ENCODE peak calls at places on chromosomes 1 and 21, in four cellular contexts. One of them, this sample, is unnamed.

GRCh38 chr1:117933769-117934168 is 4.2 kb downstream of the WDR3 start:
- DNase-seq in fibroblast of lung: no peak
- DNase-seq in kidney: no peak
- DNase-seq in HepG2: no peak
- DNase-seq in this sample: no peak

GRCh38 chr1:197838836-197839235 is 63.6 kb upstream of the DENND1B start:
- DNase-seq in kidney: no peak
- DNase-seq in HepG2: no peak
- DNase-seq in fibroblast of lung: peak
- DNase-seq in this sample: no peak

GRCh38 chr1:47569681-47570470 is 132.0 kb downstream of the FOXD2 start:
- DNase-seq in fibroblast of lung: peak
- DNase-seq in kidney: no peak
- DNase-seq in HepG2: peak
- DNase-seq in this sample: peak

GRCh38 chr21:35738342-35738961 is 321.9 kb downstream of the SETD4 start:
- DNase-seq in fibroblast of lung: peak
- DNase-seq in kidney: no peak
- DNase-seq in HepG2: no peak
- DNase-seq in this sample: no peak

GRCh38 chr1:180151508-180151907 is 3.2 kb upstream of the QSOX1 start:
- DNase-seq in kidney: no peak
- DNase-seq in HepG2: no peak
- DNase-seq in fibroblast of lung: peak
- DNase-seq in this sample: no peak

GRCh38 chr1:1132042-1132927 is 16.4 kb upstream of the C1orf159 start:
- DNase-seq in fibroblast of lung: no peak
- DNase-seq in HepG2: no peak
- DNase-seq in kidney: peak
- DNase-seq in this sample: no peak

GRCh38 chr1:162728597-162728996 is 61.9 kb upstream of the HSD17B7 start:
- DNase-seq in kidney: no peak
- DNase-seq in fibroblast of lung: no peak
- DNase-seq in HepG2: no peak
- DNase-seq in this sample: no peak

GRCh38 chr1:46289976-46290375 is 13.4 kb downstream of the LRRC41 start:
- DNase-seq in kidney: no peak
- DNase-seq in fibroblast of lung: peak
- DNase-seq in HepG2: no peak
- DNase-seq in this sample: no peak

GRCh38 chr1:54047384-54048315 is 5.4 kb downstream of the TMEM59 start:
- DNase-seq in fibroblast of lung: peak
- DNase-seq in HepG2: no peak
- DNase-seq in kidney: no peak
- DNase-seq in this sample: no peak

GRCh38 chr1:222224576-222224975 is 323.3 kb downstream of the HHIPL2 start:
- DNase-seq in kidney: no peak
- DNase-seq in HepG2: no peak
- DNase-seq in fibroblast of lung: peak
- DNase-seq in this sample: no peak

GRCh38 chr1:7549693-7550161 is 221.4 kb upstream of the VAMP3 start:
- DNase-seq in kidney: peak
- DNase-seq in HepG2: no peak
- DNase-seq in fibroblast of lung: no peak
- DNase-seq in this sample: no peak

GRCh38 chr1:117685936-117686806 is 80.3 kb downstream of the TENT5C start:
- DNase-seq in fibroblast of lung: no peak
- DNase-seq in kidney: no peak
- DNase-seq in HepG2: no peak
- DNase-seq in this sample: no peak

GRCh38 chr1:241077386-241078147 is 279.4 kb downstream of the RGS7 start:
- DNase-seq in fibroblast of lung: no peak
- DNase-seq in kidney: no peak
- DNase-seq in HepG2: no peak
- DNase-seq in this sample: no peak

GRCh38 chr1:83588140-83588539 is 410.8 kb downstream of the TTLL7 start:
- DNase-seq in HepG2: no peak
- DNase-seq in kidney: no peak
- DNase-seq in fibroblast of lung: no peak
- DNase-seq in this sample: no peak

GRCh38 chr1:23525558-23526174 is 5.4 kb downstream of the E2F2 start:
- DNase-seq in HepG2: no peak
- DNase-seq in fibroblast of lung: no peak
- DNase-seq in kidney: no peak
- DNase-seq in this sample: no peak

GRCh38 chr1:203135636-203136305 is 8.2 kb downstream of the ADORA1 start:
- DNase-seq in HepG2: no peak
- DNase-seq in fibroblast of lung: no peak
- DNase-seq in kidney: no peak
- DNase-seq in this sample: no peak

GRCh38 chr1:13435456-13435855 is 25.2 kb downstream of the PRAMEF20 start:
- DNase-seq in kidney: no peak
- DNase-seq in fibroblast of lung: no peak
- DNase-seq in HepG2: no peak
- DNase-seq in this sample: no peak

GRCh38 chr21:46126321-46127238 is 28.7 kb downstream of the COL6A2 start:
- DNase-seq in kidney: peak
- DNase-seq in fibroblast of lung: no peak
- DNase-seq in HepG2: no peak
- DNase-seq in this sample: peak

GRCh38 chr1:20266642-20267041 is 24.0 kb upstream of the VWA5B1 start:
- DNase-seq in HepG2: no peak
- DNase-seq in kidney: no peak
- DNase-seq in fibroblast of lung: no peak
- DNase-seq in this sample: no peak

GRCh38 chr1:42735056-42735455 is 5.0 kb downstream of the CLDN19 start:
- DNase-seq in fibroblast of lung: no peak
- DNase-seq in HepG2: no peak
- DNase-seq in kidney: no peak
- DNase-seq in this sample: no peak

GRCh38 chr1:5645929-5646328 is 346.3 kb downstream of the NPHP4 start:
- DNase-seq in kidney: no peak
- DNase-seq in HepG2: no peak
- DNase-seq in fibroblast of lung: no peak
- DNase-seq in this sample: peak

GRCh38 chr1:5917281-5917590 is 75.0 kb downstream of the NPHP4 start:
- DNase-seq in HepG2: no peak
- DNase-seq in kidney: no peak
- DNase-seq in fibroblast of lung: no peak
- DNase-seq in this sample: no peak

GRCh38 chr1:9250586-9251381 is 16.2 kb downstream of the H6PD start:
- DNase-seq in fibroblast of lung: no peak
- DNase-seq in kidney: peak
- DNase-seq in HepG2: peak
- DNase-seq in this sample: peak

GRCh38 chr1:24186993-24187790 is at the start of gene IFNLR1:
- DNase-seq in kidney: peak
- DNase-seq in HepG2: peak
- DNase-seq in fibroblast of lung: no peak
- DNase-seq in this sample: peak

GRCh38 chr1:61612600-61612999 is 112.3 kb downstream of the TM2D1 start:
- DNase-seq in kidney: no peak
- DNase-seq in HepG2: no peak
- DNase-seq in fibroblast of lung: no peak
- DNase-seq in this sample: no peak

GRCh38 chr1:79353224-79353623 is 346.7 kb upstream of the ADGRL4 start:
- DNase-seq in kidney: no peak
- DNase-seq in HepG2: peak
- DNase-seq in fibroblast of lung: peak
- DNase-seq in this sample: peak

GRCh38 chr1:10916991-10917390 is 95.5 kb upstream of the TARDBP start:
- DNase-seq in kidney: peak
- DNase-seq in fibroblast of lung: no peak
- DNase-seq in HepG2: no peak
- DNase-seq in this sample: no peak

GRCh38 chr21:20257052-20257451 is 741.2 kb upstream of the NCAM2 start:
- DNase-seq in fibroblast of lung: no peak
- DNase-seq in HepG2: no peak
- DNase-seq in kidney: no peak
- DNase-seq in this sample: no peak

GRCh38 chr1:70778056-70778762 is 269.4 kb downstream of the PTGER3 start:
- DNase-seq in fibroblast of lung: no peak
- DNase-seq in kidney: no peak
- DNase-seq in HepG2: no peak
- DNase-seq in this sample: no peak

GRCh38 chr1:15120251-15120945 is 33.1 kb upstream of the TMEM51 start:
- DNase-seq in HepG2: no peak
- DNase-seq in kidney: no peak
- DNase-seq in fibroblast of lung: no peak
- DNase-seq in this sample: no peak

GRCh38 chr1:68431076-68431475 is 18.7 kb downstream of the RPE65 start:
- DNase-seq in HepG2: no peak
- DNase-seq in fibroblast of lung: no peak
- DNase-seq in kidney: no peak
- DNase-seq in this sample: no peak
- H3K4me3 ChIP-seq in HepG2: no peak
- H3K4me3 ChIP-seq in fibroblast of lung: no peak
- H3K4me3 ChIP-seq in kidney: no peak
- H3K4me3 ChIP-seq in this sample: no peak

GRCh38 chr21:43268086-43268803 is 99.4 kb downstream of the CRYAA start:
- DNase-seq in fibroblast of lung: no peak
- DNase-seq in kidney: peak
- DNase-seq in HepG2: peak
- DNase-seq in this sample: no peak

GRCh38 chr21:43269461-43269860 is 100.7 kb downstream of the CRYAA start:
- DNase-seq in HepG2: no peak
- DNase-seq in kidney: peak
- DNase-seq in fibroblast of lung: no peak
- DNase-seq in this sample: peak

GRCh38 chr21:43268804-43269186 is 100.0 kb downstream of the CRYAA start:
- DNase-seq in HepG2: no peak
- DNase-seq in fibroblast of lung: no peak
- DNase-seq in kidney: peak
- DNase-seq in this sample: no peak

GRCh38 chr21:43267391-43268085 is 98.7 kb downstream of the CRYAA start:
- DNase-seq in fibroblast of lung: no peak
- DNase-seq in HepG2: no peak
- DNase-seq in kidney: peak
- DNase-seq in this sample: no peak

DNA sequence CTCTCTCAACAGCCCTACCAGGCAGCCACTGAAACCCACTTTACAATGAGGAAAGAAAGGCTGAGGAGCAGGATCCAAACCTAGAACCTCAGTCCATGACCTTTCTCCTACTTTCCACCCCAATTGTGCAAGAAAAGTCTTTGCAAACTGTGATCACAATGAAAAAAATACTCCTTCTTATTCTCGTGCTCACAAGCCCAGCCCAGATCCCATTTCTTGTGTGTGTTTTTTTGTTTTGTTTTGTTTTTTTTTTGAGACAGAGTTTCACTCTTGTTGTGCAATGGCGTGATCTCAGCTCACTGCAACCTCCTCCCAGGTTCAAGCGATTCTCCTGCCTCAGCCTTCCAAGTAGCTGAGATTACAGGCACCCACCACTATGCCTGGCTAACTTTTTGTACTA is 97.7 kb downstream of the CRYAA start:
- DNase-seq in kidney: peak
- DNase-seq in HepG2: no peak
- DNase-seq in fibroblast of lung: no peak
- DNase-seq in this sample: no peak
- H3K9ac ChIP-seq in kidney: no peak
- H3K9ac ChIP-seq in HepG2: no peak
- H3K9ac ChIP-seq in fibroblast of lung: no peak
- H3K9ac ChIP-seq in this sample: no peak

GRCh38 chr1:178513278-178513983 is 522 bp downstream of the TEX35 start:
- DNase-seq in HepG2: no peak
- DNase-seq in kidney: peak
- DNase-seq in fibroblast of lung: peak
- DNase-seq in this sample: peak
- TF ChIP-seq CTCF in HepG2: no peak
- TF ChIP-seq CTCF in kidney: no peak
- TF ChIP-seq CTCF in fibroblast of lung: no peak
- TF ChIP-seq CTCF in this sample: peak

DNA sequence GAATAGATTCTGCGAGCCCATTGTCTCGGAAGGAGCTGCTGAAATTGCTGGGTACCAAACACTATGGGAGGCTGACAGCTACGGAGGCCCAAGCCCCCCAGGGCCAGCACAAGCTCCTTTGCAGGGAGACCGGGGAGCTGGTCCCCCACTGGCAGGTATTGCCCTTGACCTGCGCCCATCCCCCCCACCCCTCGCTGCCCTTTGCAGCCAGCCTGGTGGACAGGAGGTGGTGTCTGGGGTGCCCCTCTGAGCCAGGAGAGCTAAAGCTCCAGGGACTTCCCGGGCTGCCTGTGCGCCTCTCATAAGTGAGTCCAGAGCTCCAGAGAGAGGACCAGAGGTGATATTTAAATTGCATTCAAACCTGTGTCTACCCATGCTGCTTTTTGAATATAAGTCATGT is 5.4 kb downstream of the SERTAD4 start:
- DNase-seq in kidney: no peak
- DNase-seq in HepG2: no peak
- DNase-seq in fibroblast of lung: no peak
- DNase-seq in this sample: no peak
- H3K4me3 ChIP-seq in kidney: no peak
- H3K4me3 ChIP-seq in HepG2: no peak
- H3K4me3 ChIP-seq in fibroblast of lung: no peak
- H3K4me3 ChIP-seq in this sample: no peak

DNA sequence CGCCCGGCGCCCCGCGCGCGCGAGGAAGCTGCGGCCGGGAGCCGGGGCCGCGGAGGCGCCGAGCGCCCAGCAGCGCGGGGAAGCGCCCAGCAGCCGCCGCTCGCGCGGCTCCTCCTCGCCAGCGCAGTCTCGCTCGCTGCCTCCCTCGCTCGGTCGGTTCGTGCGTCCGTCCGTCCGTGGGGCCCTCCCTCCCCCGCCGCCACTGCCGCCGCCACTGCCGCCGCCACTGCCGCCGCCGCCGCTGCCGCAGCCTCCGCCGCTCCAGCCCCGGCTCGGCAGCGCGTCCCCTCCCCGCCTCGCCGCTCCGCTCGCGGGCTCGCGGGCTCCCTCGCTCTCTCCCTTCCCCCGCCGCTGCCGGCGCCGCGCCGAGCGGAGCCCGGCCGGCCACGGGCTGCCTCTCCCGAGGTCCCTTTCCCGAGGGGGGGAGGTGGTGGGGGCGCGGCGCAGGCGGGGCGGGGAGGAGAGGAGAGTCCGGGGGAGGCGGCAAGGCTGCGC is at the start of gene KCND3:
- DNase-seq in kidney: peak
- DNase-seq in fibroblast of lung: peak
- DNase-seq in HepG2: no peak
- DNase-seq in this sample: peak
- H3K9ac ChIP-seq in kidney: no peak
- H3K9ac ChIP-seq in fibroblast of lung: no peak
- H3K9ac ChIP-seq in HepG2: no peak
- H3K9ac ChIP-seq in this sample: no peak

DNA sequence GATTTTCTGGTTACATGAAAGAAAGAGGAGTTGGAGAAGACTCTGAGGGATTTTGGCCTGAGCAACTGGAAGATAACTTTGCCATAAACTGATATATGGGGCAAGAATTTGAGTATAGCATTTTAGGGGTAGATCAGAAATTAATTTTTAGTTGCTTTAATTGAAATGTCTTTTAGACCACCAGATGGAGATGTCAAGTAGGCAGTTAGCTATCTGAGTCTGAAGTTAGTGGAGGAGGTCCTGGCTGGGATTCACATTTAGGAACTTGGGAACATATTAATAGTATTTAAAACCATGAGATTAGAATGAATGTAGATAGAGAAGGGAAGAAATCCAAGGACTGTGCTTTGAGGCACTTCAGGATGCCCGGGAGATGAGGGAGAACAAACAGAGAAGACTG is 32.6 kb downstream of the SLC44A3 start:
- DNase-seq in kidney: no peak
- DNase-seq in HepG2: no peak
- DNase-seq in fibroblast of lung: no peak
- DNase-seq in this sample: no peak
- TF ChIP-seq CTCF in kidney: peak
- TF ChIP-seq CTCF in HepG2: no peak
- TF ChIP-seq CTCF in fibroblast of lung: peak
- TF ChIP-seq CTCF in this sample: peak